ENCODE peak calls at places on chromosomes 7 and 10, in six cellular contexts. A is fibroblast of lung; X is hypothalamus; M is CD4-positive, alpha-beta T cell; B is astrocyte; I is cardiac fibroblast. W is an unnamed sample.

GRCh38 chr7:155395176-155395797 is 62.6 kb upstream of the EN2 start:
- DNase-seq in B (no peak), A (no peak), I (no peak), M (no peak), X (peak), W (peak)

GRCh38 chr7:128737867-128738390 is 1.2 kb upstream of the CALU start:
- DNase-seq in M (no peak), A (peak), I (peak), B (peak), X (no peak), W (peak)

GRCh38 chr7:131924857-131925256 is 368.4 kb upstream of the PODXL start:
- DNase-seq in A (no peak), B (no peak), X (no peak), M (no peak), I (no peak), W (no peak)

GRCh38 chr7:50599385-50599784 is 34.2 kb upstream of the DDC start:
- DNase-seq in M (no peak), I (no peak), X (no peak), A (no peak), B (no peak), W (no peak)

GRCh38 chr7:151113344-151114150 is 27.3 kb downstream of the AGAP3 start:
- DNase-seq in X (no peak), M (no peak), A (peak), I (peak), B (peak), W (peak)

GRCh38 chr7:80135306-80136104 is 874 bp downstream of the GNAI1 start:
- DNase-seq in A (peak), X (no peak), M (no peak), I (peak), B (peak), W (peak)

GRCh38 chr10:77530011-77530410 is 107.6 kb downstream of the KCNMA1 start:
- DNase-seq in M (no peak), I (no peak), A (no peak), B (no peak), X (no peak), W (no peak)

GRCh38 chr7:157502701-157503111 is 165.9 kb downstream of the DNAJB6 start:
- DNase-seq in A (no peak), X (no peak), I (peak), M (peak), B (no peak), W (no peak)

GRCh38 chr7:1368682-1369571 is 90.3 kb downstream of the MICALL2 start:
- DNase-seq in A (no peak), B (no peak), I (no peak), X (no peak), M (no peak), W (no peak)

GRCh38 chr7:140439359-140439758 is 35.5 kb downstream of the RAB19 start:
- DNase-seq in A (no peak), B (no peak), I (no peak), M (no peak), X (no peak), W (no peak)

GRCh38 chr7:26723140-26723539 is 141.2 kb downstream of the SKAP2 start:
- DNase-seq in B (no peak), A (no peak), M (no peak), I (no peak), X (no peak), W (peak)

GRCh38 chr7:114087674-114088539 is 169.1 kb upstream of the PPP1R3A start:
- DNase-seq in B (no peak), A (no peak), M (no peak), X (no peak), I (no peak), W (no peak)

GRCh38 chr7:74598558-74598957 is 59.0 kb upstream of the GTF2I start:
- DNase-seq in M (no peak), I (peak), B (peak), A (peak), X (no peak), W (peak)

GRCh38 chr10:19815478-19816419 is 483 bp upstream of the PLXDC2 start:
- DNase-seq in A (peak), M (no peak), I (peak), B (peak), X (peak), W (peak)

GRCh38 chr10:59991661-59992060 is 85.3 kb upstream of the CCDC6 start:
- DNase-seq in M (no peak), I (peak), B (peak), A (peak), X (no peak), W (no peak)

GRCh38 chr7:113093561-113093960 is 6.9 kb upstream of the GPR85 start:
- DNase-seq in A (no peak), B (no peak), I (no peak), X (no peak), M (no peak), W (no peak)

GRCh38 chr7:98970805-98971204 is 92.5 kb downstream of the TRRAP start:
- DNase-seq in I (no peak), X (no peak), M (no peak), B (no peak), A (no peak), W (no peak)

GRCh38 chr10:133358162-133358919 is 522 bp upstream of the FUOM start:
- DNase-seq in A (no peak), M (no peak), B (no peak), X (no peak), I (no peak), W (no peak)

GRCh38 chr7:155860840-155861479 is 48.7 kb upstream of the SHH start:
- DNase-seq in X (no peak), A (peak), B (peak), I (peak), M (no peak), W (peak)

GRCh38 chr7:75888464-75889222 is 9.8 kb downstream of the RHBDD2 start:
- DNase-seq in X (peak), M (no peak), I (no peak), A (no peak), B (peak), W (peak)

GRCh38 chr10:68074404-68074774 is 694 bp downstream of the HERC4 start:
- DNase-seq in B (no peak), I (no peak), X (no peak), M (no peak), A (no peak), W (no peak)

GRCh38 chr7:132161976-132162375 is 414.3 kb downstream of the PLXNA4 start:
- DNase-seq in I (no peak), X (no peak), M (no peak), A (no peak), B (no peak), W (no peak)

GRCh38 chr10:88343761-88344484 is 239.2 kb downstream of the RNLS start:
- DNase-seq in A (peak), I (peak), M (no peak), B (no peak), X (no peak), W (no peak)

GRCh38 chr7:17902599-17902998 is 37.7 kb downstream of the SNX13 start:
- DNase-seq in X (no peak), I (no peak), A (no peak), M (no peak), B (no peak), W (no peak)

GRCh38 chr7:7221602-7222038 is 39.3 kb downstream of the C1GALT1 start:
- DNase-seq in A (peak), M (no peak), X (no peak), B (peak), I (peak), W (peak)

GRCh38 chr10:48634198-48634983 is 29.5 kb upstream of the ARHGAP22 start:
- DNase-seq in I (peak), B (peak), X (no peak), M (no peak), A (peak), W (peak)

GRCh38 chr7:94289071-94289470 is 105.6 kb upstream of the COL1A2 start:
- DNase-seq in B (peak), X (peak), M (no peak), I (peak), A (peak), W (peak)

GRCh38 chr7:122970740-122971725 is 24.5 kb downstream of the TAS2R16 start:
- DNase-seq in X (no peak), I (peak), M (no peak), B (no peak), A (no peak), W (no peak)

GRCh38 chr10:86341361-86341811 is 25.2 kb downstream of the GRID1 start:
- DNase-seq in X (no peak), M (no peak), A (no peak), B (no peak), I (no peak), W (peak)

GRCh38 chr10:1874533-1874932 is 137.2 kb upstream of the ADARB2 start:
- DNase-seq in B (no peak), M (no peak), A (no peak), X (no peak), I (no peak), W (no peak)

GRCh38 chr10:131569851-131570715 is 258.6 kb upstream of the TCERG1L start:
- DNase-seq in I (no peak), M (no peak), B (no peak), X (no peak), A (no peak), W (no peak)

GRCh38 chr10:105398202-105398601 is 757.1 kb downstream of the SORCS3 start:
- DNase-seq in A (no peak), B (peak), X (no peak), M (no peak), I (no peak), W (no peak)

GRCh38 chr10:119289227-119289925 is 82.0 kb downstream of the GRK5 start:
- DNase-seq in I (no peak), M (no peak), B (no peak), X (no peak), A (no peak), W (no peak)

GRCh38 chr7:45387837-45388236 is 186.3 kb upstream of the ADCY1 start:
- DNase-seq in M (no peak), X (no peak), A (no peak), I (no peak), B (no peak), W (no peak)

GRCh38 chr7:42617071-42617705 is 294.7 kb downstream of the C7orf25 start:
- DNase-seq in B (no peak), M (no peak), A (peak), I (peak), X (no peak), W (no peak)

GRCh38 chr7:99096124-99096887 is 47.6 kb downstream of the SMURF1 start:
- DNase-seq in A (peak), I (no peak), B (no peak), M (no peak), X (no peak), W (no peak)

GRCh38 chr7:36944843-36945242 is 220.5 kb upstream of the AOAH start:
- DNase-seq in A (no peak), M (no peak), X (no peak), B (no peak), I (no peak), W (no peak)